ENCODE peak calls at places on chromosomes 12 and 14, in ten cellular contexts. One of them, this sample, is unnamed.

GRCh38 chr14:64628940-64629403 is 75.3 kb upstream of the PLEKHG3 start:
- DNase-seq in pancreas: no peak
- DNase-seq in HS-5: peak; percentile 71
- DNase-seq in Calu3: no peak
- DNase-seq in T47D: no peak
- DNase-seq in activated naive CD8-positive, alpha-beta T cell treated with anti-CD3 and anti-CD28 coated beads, Interleukin-2, amount 50 U/mL, for 24 hours: no peak
- DNase-seq in AG08395: peak; percentile 93
- DNase-seq in activated CD4-positive, alpha-beta T cell treated with anti-CD3 and anti-CD28 coated beads for 1 hour: no peak
- DNase-seq in AG10803: peak; percentile 97
- DNase-seq in T-helper 9 cell: no peak
- DNase-seq in this sample: peak; percentile 97

GRCh38 chr14:106185837-106186233 is 659.5 kb downstream of the TMEM121 start:
- DNase-seq in pancreas: no peak
- DNase-seq in HS-5: no peak
- DNase-seq in Calu3: peak; percentile 18
- DNase-seq in T47D: no peak
- DNase-seq in activated naive CD8-positive, alpha-beta T cell treated with anti-CD3 and anti-CD28 coated beads, Interleukin-2, amount 50 U/mL, for 24 hours: peak; percentile 69
- DNase-seq in AG08395: no peak
- DNase-seq in activated CD4-positive, alpha-beta T cell treated with anti-CD3 and anti-CD28 coated beads for 1 hour: peak; percentile 50
- DNase-seq in AG10803: no peak
- DNase-seq in T-helper 9 cell: peak; percentile 60
- DNase-seq in this sample: no peak

GRCh38 chr12:5548152-5548933 is 116.4 kb downstream of the NTF3 start:
- DNase-seq in pancreas: no peak
- DNase-seq in HS-5: no peak
- DNase-seq in Calu3: no peak
- DNase-seq in T47D: no peak
- DNase-seq in activated naive CD8-positive, alpha-beta T cell treated with anti-CD3 and anti-CD28 coated beads, Interleukin-2, amount 50 U/mL, for 24 hours: no peak
- DNase-seq in AG08395: no peak
- DNase-seq in activated CD4-positive, alpha-beta T cell treated with anti-CD3 and anti-CD28 coated beads for 1 hour: no peak
- DNase-seq in AG10803: no peak
- DNase-seq in T-helper 9 cell: no peak
- DNase-seq in this sample: no peak

GRCh38 chr12:26271889-26272492 is 76.6 kb downstream of the SSPN start:
- DNase-seq in pancreas: peak; percentile 87
- DNase-seq in HS-5: peak; percentile 47
- DNase-seq in Calu3: peak; percentile 91
- DNase-seq in T47D: no peak
- DNase-seq in activated naive CD8-positive, alpha-beta T cell treated with anti-CD3 and anti-CD28 coated beads, Interleukin-2, amount 50 U/mL, for 24 hours: peak; percentile 22
- DNase-seq in AG08395: peak; percentile 35
- DNase-seq in activated CD4-positive, alpha-beta T cell treated with anti-CD3 and anti-CD28 coated beads for 1 hour: no peak
- DNase-seq in AG10803: peak; percentile 79
- DNase-seq in T-helper 9 cell: no peak
- DNase-seq in this sample: peak; percentile 92

GRCh38 chr14:39218171-39218769 is 15.4 kb upstream of the MIA2 start:
- DNase-seq in pancreas: no peak
- DNase-seq in HS-5: peak; percentile 29
- DNase-seq in Calu3: no peak
- DNase-seq in T47D: no peak
- DNase-seq in activated naive CD8-positive, alpha-beta T cell treated with anti-CD3 and anti-CD28 coated beads, Interleukin-2, amount 50 U/mL, for 24 hours: no peak
- DNase-seq in AG08395: no peak
- DNase-seq in activated CD4-positive, alpha-beta T cell treated with anti-CD3 and anti-CD28 coated beads for 1 hour: no peak
- DNase-seq in AG10803: peak; percentile 5
- DNase-seq in T-helper 9 cell: no peak
- DNase-seq in this sample: no peak

GRCh38 chr12:124352839-124353238 is 57.9 kb downstream of the RFLNA start:
- DNase-seq in pancreas: no peak
- DNase-seq in HS-5: no peak
- DNase-seq in Calu3: peak; percentile 71
- DNase-seq in T47D: no peak
- DNase-seq in activated naive CD8-positive, alpha-beta T cell treated with anti-CD3 and anti-CD28 coated beads, Interleukin-2, amount 50 U/mL, for 24 hours: no peak
- DNase-seq in AG08395: peak; percentile 36
- DNase-seq in activated CD4-positive, alpha-beta T cell treated with anti-CD3 and anti-CD28 coated beads for 1 hour: no peak
- DNase-seq in AG10803: peak; percentile 55
- DNase-seq in T-helper 9 cell: no peak
- DNase-seq in this sample: peak; percentile 86

GRCh38 chr12:131987552-131987951 is 37.8 kb downstream of the EP400 start:
- DNase-seq in pancreas: no peak
- DNase-seq in HS-5: no peak
- DNase-seq in Calu3: no peak
- DNase-seq in T47D: no peak
- DNase-seq in activated naive CD8-positive, alpha-beta T cell treated with anti-CD3 and anti-CD28 coated beads, Interleukin-2, amount 50 U/mL, for 24 hours: no peak
- DNase-seq in AG08395: no peak
- DNase-seq in activated CD4-positive, alpha-beta T cell treated with anti-CD3 and anti-CD28 coated beads for 1 hour: no peak
- DNase-seq in AG10803: no peak
- DNase-seq in T-helper 9 cell: no peak
- DNase-seq in this sample: no peak

GRCh38 chr14:98954347-98955000 is 317.5 kb downstream of the BCL11B start:
- DNase-seq in pancreas: no peak
- DNase-seq in HS-5: no peak
- DNase-seq in Calu3: no peak
- DNase-seq in T47D: no peak
- DNase-seq in activated naive CD8-positive, alpha-beta T cell treated with anti-CD3 and anti-CD28 coated beads, Interleukin-2, amount 50 U/mL, for 24 hours: no peak
- DNase-seq in AG08395: no peak
- DNase-seq in activated CD4-positive, alpha-beta T cell treated with anti-CD3 and anti-CD28 coated beads for 1 hour: no peak
- DNase-seq in AG10803: no peak
- DNase-seq in T-helper 9 cell: no peak
- DNase-seq in this sample: no peak

GRCh38 chr12:68406134-68406576 is 74.0 kb upstream of the MDM1 start:
- DNase-seq in pancreas: peak; percentile 83
- DNase-seq in HS-5: no peak
- DNase-seq in Calu3: peak; percentile 60
- DNase-seq in T47D: peak; percentile 84
- DNase-seq in activated naive CD8-positive, alpha-beta T cell treated with anti-CD3 and anti-CD28 coated beads, Interleukin-2, amount 50 U/mL, for 24 hours: no peak
- DNase-seq in AG08395: peak; percentile 85
- DNase-seq in activated CD4-positive, alpha-beta T cell treated with anti-CD3 and anti-CD28 coated beads for 1 hour: no peak
- DNase-seq in AG10803: peak; percentile 96
- DNase-seq in T-helper 9 cell: no peak
- DNase-seq in this sample: peak; percentile 88

GRCh38 chr12:53500119-53500775 is 836 bp upstream of the TARBP2 start:
- DNase-seq in pancreas: no peak
- DNase-seq in HS-5: no peak
- DNase-seq in Calu3: no peak
- DNase-seq in T47D: peak; percentile 68
- DNase-seq in activated naive CD8-positive, alpha-beta T cell treated with anti-CD3 and anti-CD28 coated beads, Interleukin-2, amount 50 U/mL, for 24 hours: no peak
- DNase-seq in AG08395: peak; percentile 45
- DNase-seq in activated CD4-positive, alpha-beta T cell treated with anti-CD3 and anti-CD28 coated beads for 1 hour: no peak
- DNase-seq in AG10803: peak; percentile 86
- DNase-seq in T-helper 9 cell: no peak
- DNase-seq in this sample: peak; percentile 96

GRCh38 chr12:108696111-108696995 is 35.0 kb downstream of the CORO1C start:
- DNase-seq in pancreas: no peak
- DNase-seq in HS-5: peak; percentile 85
- DNase-seq in Calu3: no peak
- DNase-seq in T47D: no peak
- DNase-seq in activated naive CD8-positive, alpha-beta T cell treated with anti-CD3 and anti-CD28 coated beads, Interleukin-2, amount 50 U/mL, for 24 hours: peak; percentile 43
- DNase-seq in AG08395: peak; percentile 80
- DNase-seq in activated CD4-positive, alpha-beta T cell treated with anti-CD3 and anti-CD28 coated beads for 1 hour: no peak
- DNase-seq in AG10803: peak; percentile 99
- DNase-seq in T-helper 9 cell: no peak
- DNase-seq in this sample: peak; percentile 98

GRCh38 chr12:2653461-2653965 is 141.3 kb upstream of the FKBP4 start:
- DNase-seq in pancreas: no peak
- DNase-seq in HS-5: no peak
- DNase-seq in Calu3: no peak
- DNase-seq in T47D: no peak
- DNase-seq in activated naive CD8-positive, alpha-beta T cell treated with anti-CD3 and anti-CD28 coated beads, Interleukin-2, amount 50 U/mL, for 24 hours: no peak
- DNase-seq in AG08395: no peak
- DNase-seq in activated CD4-positive, alpha-beta T cell treated with anti-CD3 and anti-CD28 coated beads for 1 hour: no peak
- DNase-seq in AG10803: no peak
- DNase-seq in T-helper 9 cell: no peak
- DNase-seq in this sample: no peak

GRCh38 chr14:89454971-89455370 is 37.9 kb upstream of the FOXN3 start:
- DNase-seq in pancreas: peak; percentile 5
- DNase-seq in HS-5: no peak
- DNase-seq in Calu3: no peak
- DNase-seq in T47D: no peak
- DNase-seq in activated naive CD8-positive, alpha-beta T cell treated with anti-CD3 and anti-CD28 coated beads, Interleukin-2, amount 50 U/mL, for 24 hours: no peak
- DNase-seq in AG08395: no peak
- DNase-seq in activated CD4-positive, alpha-beta T cell treated with anti-CD3 and anti-CD28 coated beads for 1 hour: no peak
- DNase-seq in AG10803: no peak
- DNase-seq in T-helper 9 cell: no peak
- DNase-seq in this sample: peak; percentile 15

GRCh38 chr14:85554106-85554505 is 24.2 kb downstream of the FLRT2 start:
- DNase-seq in pancreas: no peak
- DNase-seq in HS-5: no peak
- DNase-seq in Calu3: no peak
- DNase-seq in T47D: no peak
- DNase-seq in activated naive CD8-positive, alpha-beta T cell treated with anti-CD3 and anti-CD28 coated beads, Interleukin-2, amount 50 U/mL, for 24 hours: no peak
- DNase-seq in AG08395: no peak
- DNase-seq in activated CD4-positive, alpha-beta T cell treated with anti-CD3 and anti-CD28 coated beads for 1 hour: no peak
- DNase-seq in AG10803: no peak
- DNase-seq in T-helper 9 cell: no peak
- DNase-seq in this sample: peak; percentile 30

GRCh38 chr12:43336962-43337555 is 214.9 kb downstream of the ADAMTS20 start:
- DNase-seq in pancreas: no peak
- DNase-seq in HS-5: no peak
- DNase-seq in Calu3: no peak
- DNase-seq in T47D: peak; percentile 45
- DNase-seq in activated naive CD8-positive, alpha-beta T cell treated with anti-CD3 and anti-CD28 coated beads, Interleukin-2, amount 50 U/mL, for 24 hours: no peak
- DNase-seq in AG08395: peak; percentile 14
- DNase-seq in activated CD4-positive, alpha-beta T cell treated with anti-CD3 and anti-CD28 coated beads for 1 hour: no peak
- DNase-seq in AG10803: peak; percentile 34
- DNase-seq in T-helper 9 cell: no peak
- DNase-seq in this sample: peak; percentile 41

GRCh38 chr12:76872415-76872814 is 6.4 kb downstream of the CSRP2 start:
- DNase-seq in pancreas: no peak
- DNase-seq in HS-5: no peak
- DNase-seq in Calu3: no peak
- DNase-seq in T47D: no peak
- DNase-seq in activated naive CD8-positive, alpha-beta T cell treated with anti-CD3 and anti-CD28 coated beads, Interleukin-2, amount 50 U/mL, for 24 hours: no peak
- DNase-seq in AG08395: no peak
- DNase-seq in activated CD4-positive, alpha-beta T cell treated with anti-CD3 and anti-CD28 coated beads for 1 hour: no peak
- DNase-seq in AG10803: no peak
- DNase-seq in T-helper 9 cell: no peak
- DNase-seq in this sample: no peak